ENCODE peak calls at places on chromosomes 16 and 17, in six cellular contexts. O is body of pancreas, N is endodermal cell, L is GM23338, A is brain microvascular endothelial cell, B is A549. Q is an unnamed sample.

GRCh38 chr17:60167095-60167741 is 17.4 kb downstream of the CA4 start:
- DNase-seq in O (peak), N (peak), L (no peak), A (no peak), B (no peak), Q (no peak)

GRCh38 chr17:47856830-47857229 is 5.9 kb upstream of the SP6 start:
- DNase-seq in O (no peak), N (no peak), L (no peak), A (no peak), B (no peak), Q (no peak)

GRCh38 chr17:60091109-60091508 is 12.4 kb upstream of the HEATR6 start:
- DNase-seq in O (no peak), N (peak), L (no peak), A (no peak), B (no peak), Q (no peak)

GRCh38 chr16:75247249-75247648 is 4.2 kb downstream of the BCAR1 start:
- DNase-seq in O (no peak), N (no peak), L (no peak), A (no peak), B (no peak), Q (no peak)

GRCh38 chr16:66701061-66701460 is 4.5 kb upstream of the CMTM4 start:
- DNase-seq in O (no peak), N (no peak), L (no peak), A (no peak), B (no peak), Q (no peak)

GRCh38 chr17:73349138-73349537 is 37.3 kb upstream of the CDC42EP4 start:
- DNase-seq in O (no peak), N (peak), L (no peak), A (no peak), B (no peak), Q (no peak)

GRCh38 chr17:246226-246625 is 64.8 kb upstream of the DOC2B start:
- DNase-seq in O (no peak), N (no peak), L (no peak), A (no peak), B (no peak), Q (no peak)

GRCh38 chr16:30720086-30720485 is 21.1 kb downstream of the SRCAP start:
- DNase-seq in O (no peak), N (no peak), L (no peak), A (no peak), B (no peak), Q (no peak)

GRCh38 chr16:11629071-11630030 is 38.9 kb upstream of the SNN start:
- DNase-seq in O (peak), N (no peak), L (no peak), A (peak), B (no peak), Q (no peak)
- H3K4me3 ChIP-seq in O (no peak), N (no peak), L (no peak), A (no peak), B (no peak), Q (no peak)

GRCh38 chr17:82736511-82737185 is 1.2 kb downstream of the FN3K start:
- DNase-seq in O (no peak), N (no peak), L (no peak), A (no peak), B (no peak), Q (no peak)
- H3K4me3 ChIP-seq in O (no peak), N (peak), L (peak), A (no peak), B (no peak), Q (no peak)

DNA sequence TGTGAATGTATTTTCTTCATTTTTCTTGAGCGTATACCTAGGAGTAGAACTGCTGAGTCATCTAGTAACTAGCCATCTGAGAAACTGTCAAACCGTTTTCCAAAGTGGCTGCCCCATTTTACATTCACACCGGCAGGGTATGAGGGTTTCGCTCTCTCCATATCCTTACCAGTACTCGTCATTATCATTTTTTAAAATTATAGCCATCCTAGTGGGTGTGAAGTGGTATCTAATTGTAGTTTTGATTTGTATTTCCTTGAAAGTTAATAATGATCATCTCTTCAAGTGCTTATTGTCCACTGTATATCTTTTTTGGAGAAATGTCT is 6.0 kb downstream of the RNF157 start:
- DNase-seq in O (no peak), N (no peak), L (no peak), A (no peak), B (no peak), Q (no peak)
- H3K4me3 ChIP-seq in O (no peak), N (no peak), L (no peak), A (no peak), B (no peak), Q (no peak)

DNA sequence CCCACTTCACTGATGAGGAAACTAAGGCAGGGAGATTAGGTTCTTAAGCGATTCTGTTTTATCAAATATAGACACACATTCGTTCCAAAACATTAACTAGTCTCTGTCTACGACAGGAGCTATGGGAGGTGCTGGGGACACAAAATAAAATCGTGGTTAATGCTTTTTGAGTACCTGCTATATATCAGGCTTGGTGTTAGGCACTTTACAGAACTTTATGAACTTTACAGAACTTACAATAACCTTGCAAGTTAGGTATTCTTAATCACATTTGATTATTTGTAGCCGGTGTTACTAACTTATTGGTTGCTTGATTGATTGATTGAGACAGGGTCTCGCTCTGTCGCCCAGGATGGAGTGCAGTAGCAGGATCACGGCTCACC is 538 bp upstream of the HEATR3 start:
- DNase-seq in O (no peak), N (no peak), L (no peak), A (no peak), B (no peak), Q (no peak)
- H3K4me3 ChIP-seq in O (no peak), N (peak), L (peak), A (peak), B (peak), Q (peak)

GRCh38 chr17:15258113-15258512 is 7.0 kb downstream of the PMP22 start:
- DNase-seq in O (no peak), N (no peak), L (no peak), A (no peak), B (no peak), Q (no peak)
- H3K4me3 ChIP-seq in O (no peak), N (no peak), L (no peak), A (no peak), B (no peak), Q (no peak)

GRCh38 chr17:74412581-74412980 is 19.3 kb upstream of the GPRC5C start:
- DNase-seq in O (no peak), N (no peak), L (no peak), A (no peak), B (no peak), Q (no peak)
- H3K4me3 ChIP-seq in O (no peak), N (no peak), L (no peak), A (no peak), B (no peak), Q (no peak)

DNA sequence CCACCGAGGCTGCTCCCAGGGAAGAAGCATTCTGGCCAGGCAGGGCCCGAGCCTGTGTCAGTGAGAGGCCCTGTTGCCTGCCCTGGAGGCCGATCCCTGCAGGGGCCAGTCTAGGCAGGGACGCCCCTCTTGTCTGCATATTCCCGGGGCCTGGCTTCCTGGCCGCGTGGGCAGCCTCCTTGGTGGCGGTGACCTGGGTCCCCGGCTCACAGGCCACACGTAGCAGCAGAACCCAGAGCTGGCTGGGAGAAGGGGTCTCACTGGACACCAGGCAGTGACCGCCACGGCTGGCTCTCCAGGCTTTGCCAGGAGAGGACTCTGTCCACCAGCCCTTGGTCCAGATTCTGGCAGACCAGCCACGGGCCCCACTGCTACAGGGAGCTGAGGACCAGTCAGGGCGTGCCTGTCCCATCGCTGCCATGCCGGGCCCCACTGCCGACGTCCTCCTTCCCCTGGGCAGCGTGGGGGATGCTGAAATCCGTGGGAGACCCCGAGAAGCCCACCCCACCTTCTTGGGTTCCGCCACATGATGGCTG is 3.7 kb upstream of the CACNA1H start:
- DNase-seq in O (no peak), N (no peak), L (no peak), A (no peak), B (no peak), Q (no peak)
- H3K4me3 ChIP-seq in O (no peak), N (no peak), L (no peak), A (no peak), B (no peak), Q (no peak)

DNA sequence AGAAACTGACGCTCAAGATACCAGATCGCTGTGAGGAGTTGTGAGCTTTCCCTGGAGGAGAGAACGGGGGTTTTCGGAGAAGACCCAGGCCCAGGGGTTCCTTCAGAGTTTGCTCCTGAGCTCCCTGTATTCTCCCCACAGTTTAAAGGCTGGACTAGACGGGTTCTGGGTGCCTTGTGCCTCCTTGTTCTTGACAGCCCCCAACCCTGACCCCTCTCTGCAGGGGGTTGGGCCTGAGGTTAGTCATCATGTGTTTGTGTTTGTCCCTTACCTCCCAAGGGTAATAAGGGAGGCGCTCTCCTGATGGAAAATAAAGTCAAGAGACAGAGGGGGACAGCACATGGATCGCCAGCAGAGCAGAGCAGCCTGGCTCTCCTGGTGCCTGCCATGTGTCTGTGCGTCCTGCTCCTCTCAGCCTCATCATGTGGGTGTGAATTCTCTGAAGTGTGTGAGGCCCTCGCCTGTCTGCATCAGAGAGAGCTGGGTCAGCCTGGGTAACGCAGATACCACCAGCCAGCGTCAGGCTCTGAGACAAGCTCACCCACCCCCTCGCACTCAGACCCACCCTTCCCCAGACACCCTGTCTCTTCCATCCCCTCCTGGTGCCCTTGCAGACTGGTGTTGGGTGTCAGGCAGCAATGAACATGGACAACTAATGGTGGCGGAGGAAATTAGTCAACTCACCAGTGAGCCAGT is 8.8 kb downstream of the HEXIM2 start:
- DNase-seq in O (no peak), N (peak), L (no peak), A (no peak), B (no peak), Q (no peak)
- H3K4me3 ChIP-seq in O (no peak), N (no peak), L (no peak), A (no peak), B (peak), Q (no peak)